ENCODE peak calls at places on chromosomes 7 and 10, in five cellular contexts. X, O, G, B and P are unnamed samples.

GRCh38 chr10:88901610-88902327 is 21.7 kb downstream of the STAMBPL1 start:
- DNase-seq in X (no peak), O (no peak), G (no peak), B (no peak), P (no peak)

GRCh38 chr10:56537984-56538383 is 176.9 kb upstream of the ZWINT start:
- DNase-seq in X (no peak), O (no peak), G (no peak), B (no peak), P (no peak)

GRCh38 chr10:108496131-108496530 is 1331.6 kb upstream of the SORCS1 start:
- DNase-seq in X (no peak), O (no peak), G (no peak), B (no peak), P (no peak)

GRCh38 chr10:43375401-43376020 is 4.1 kb downstream of the FXYD4 start:
- DNase-seq in X (no peak), O (no peak), G (no peak), B (peak), P (no peak)

GRCh38 chr10:119545310-119545709 is 2.8 kb upstream of the RGS10 start:
- DNase-seq in X (no peak), O (no peak), G (no peak), B (no peak), P (no peak)

GRCh38 chr7:2412587-2413201 is 9.3 kb downstream of the CHST12 start:
- DNase-seq in X (no peak), O (no peak), G (no peak), B (no peak), P (no peak)

GRCh38 chr10:110392121-110392859 is 87.6 kb upstream of the SMNDC1 start:
- DNase-seq in X (no peak), O (no peak), G (no peak), B (no peak), P (no peak)

GRCh38 chr10:24872049-24872789 is 80.2 kb downstream of the PRTFDC1 start:
- DNase-seq in X (no peak), O (no peak), G (no peak), B (no peak), P (no peak)

GRCh38 chr7:42617781-42618457 is 294.0 kb downstream of the C7orf25 start:
- DNase-seq in X (no peak), O (no peak), G (no peak), B (no peak), P (no peak)

GRCh38 chr7:140512317-140513000 is 33.2 kb upstream of the MKRN1 start:
- DNase-seq in X (peak), O (no peak), G (no peak), B (peak), P (peak)

GRCh38 chr10:11149499-11149898 is 131.8 kb downstream of the CELF2 start:
- DNase-seq in X (no peak), O (no peak), G (peak), B (no peak), P (no peak)

GRCh38 chr7:155508372-155509024 is 37.9 kb downstream of the CNPY1 start:
- DNase-seq in X (no peak), O (no peak), G (no peak), B (no peak), P (no peak)

GRCh38 chr7:50610521-50611277 is 45.5 kb upstream of the DDC start:
- DNase-seq in X (no peak), O (no peak), G (peak), B (no peak), P (no peak)

GRCh38 chr10:49398000-49398861 is 2.3 kb upstream of the DRGX start:
- DNase-seq in X (no peak), O (no peak), G (peak), B (no peak), P (no peak)

GRCh38 chr7:110877086-110877485 is 213.8 kb upstream of the LRRN3 start:
- DNase-seq in X (no peak), O (no peak), G (no peak), B (no peak), P (no peak)

GRCh38 chr10:119003572-119004289 is 25.8 kb upstream of the NANOS1 start:
- DNase-seq in X (no peak), O (no peak), G (no peak), B (no peak), P (no peak)

GRCh38 chr7:151117565-151117964 is 31.3 kb downstream of the AGAP3 start:
- DNase-seq in X (no peak), O (no peak), G (peak), B (no peak), P (no peak)

GRCh38 chr10:60646966-60647796 is 131.1 kb upstream of the CDK1 start:
- DNase-seq in X (no peak), O (no peak), G (peak), B (no peak), P (peak)

GRCh38 chr10:1142596-1142995 is 86.4 kb downstream of the WDR37 start:
- DNase-seq in X (no peak), O (no peak), G (peak), B (no peak), P (no peak)

GRCh38 chr10:21523557-21524008 is 1.9 kb downstream of the SKIDA1 start:
- DNase-seq in X (peak), O (peak), G (no peak), B (no peak), P (peak)

GRCh38 chr7:131013716-131014115 is 279.7 kb upstream of the KLF14 start:
- DNase-seq in X (no peak), O (no peak), G (no peak), B (no peak), P (no peak)

GRCh38 chr7:129792721-129793120 is 160.0 kb downstream of the UBE2H start:
- DNase-seq in X (no peak), O (no peak), G (no peak), B (no peak), P (no peak)

GRCh38 chr10:11387044-11387443 is 224.4 kb downstream of the USP6NL start:
- DNase-seq in X (no peak), O (no peak), G (no peak), B (no peak), P (no peak)

GRCh38 chr10:24938076-24938475 is 14.3 kb downstream of the PRTFDC1 start:
- DNase-seq in X (no peak), O (no peak), G (no peak), B (no peak), P (no peak)

GRCh38 chr7:51428226-51428887 is 111.7 kb upstream of the COBL start:
- DNase-seq in X (no peak), O (no peak), G (no peak), B (no peak), P (peak)

GRCh38 chr10:33335800-33336605 is 1.5 kb upstream of the NRP1 start:
- DNase-seq in X (no peak), O (peak), G (no peak), B (peak), P (peak)

GRCh38 chr7:65980478-65981250 is 1.3 kb downstream of the GUSB start:
- DNase-seq in X (no peak), O (peak), G (peak), B (peak), P (no peak)

GRCh38 chr10:123009105-123009805 is 449 bp downstream of the ACADSB start:
- DNase-seq in X (no peak), O (peak), G (peak), B (peak), P (peak)

GRCh38 chr7:105580022-105580740 is 1.1 kb downstream of the EFCAB10 start:
- DNase-seq in X (no peak), O (no peak), G (no peak), B (no peak), P (no peak)

GRCh38 chr10:119413738-119414611 is 128.5 kb downstream of the RGS10 start:
- DNase-seq in X (no peak), O (no peak), G (no peak), B (peak), P (no peak)